ENCODE peak calls at places on chromosomes 11 and 22, in five cellular contexts. B is naive thymus-derived CD4-positive, alpha-beta T cell; C is heart right ventricle; Q is heart left ventricle; H is hepatocyte. I is an unnamed sample.

GRCh38 chr11:10382518-10382917 is 72.5 kb upstream of the AMPD3 start:
- DNase-seq in H (no peak), B (no peak), Q (no peak), C (no peak), I (peak; percentile 72)

GRCh38 chr11:43130616-43131015 is 181.2 kb upstream of the API5 start:
- DNase-seq in Q (no peak), B (no peak), H (peak; percentile 72), C (no peak), I (peak; percentile 5)

GRCh38 chr11:88439356-88439755 is 101.8 kb upstream of the CTSC start:
- DNase-seq in H (no peak), Q (no peak), C (no peak), B (no peak), I (no peak)

GRCh38 chr11:70169632-70170031 is 33.5 kb upstream of the FADD start:
- DNase-seq in Q (no peak), C (no peak), H (no peak), B (no peak), I (no peak)

GRCh38 chr11:64924910-64925284 is 408 bp downstream of the PPP2R5B start:
- DNase-seq in B (no peak), H (peak; percentile 34), Q (no peak), C (no peak), I (peak; percentile 83)

GRCh38 chr22:37197451-37198289 is 9.6 kb upstream of the C1QTNF6 start:
- DNase-seq in Q (peak; percentile 57), C (peak; percentile 59), H (peak; percentile 79), B (no peak), I (peak; percentile 35)

GRCh38 chr11:78241475-78241874 is 52.8 kb downstream of the USP35 start:
- DNase-seq in C (no peak), B (no peak), H (no peak), Q (no peak), I (no peak)

GRCh38 chr11:114282488-114282887 is 13.7 kb upstream of the NNMT start:
- DNase-seq in H (no peak), C (no peak), Q (no peak), B (no peak), I (no peak)

GRCh38 chr11:67731583-67731982 is 57.2 kb upstream of the ALDH3B2 start:
- DNase-seq in Q (no peak), C (no peak), H (no peak), B (no peak), I (peak; percentile 23)
- H3K4me3 ChIP-seq in Q (no peak overlapping the region), C (no peak overlapping the region), H (no peak overlapping the region), B (peak overlapping the region; percentile 43), I (peak overlapping the region; percentile 42)

DNA sequence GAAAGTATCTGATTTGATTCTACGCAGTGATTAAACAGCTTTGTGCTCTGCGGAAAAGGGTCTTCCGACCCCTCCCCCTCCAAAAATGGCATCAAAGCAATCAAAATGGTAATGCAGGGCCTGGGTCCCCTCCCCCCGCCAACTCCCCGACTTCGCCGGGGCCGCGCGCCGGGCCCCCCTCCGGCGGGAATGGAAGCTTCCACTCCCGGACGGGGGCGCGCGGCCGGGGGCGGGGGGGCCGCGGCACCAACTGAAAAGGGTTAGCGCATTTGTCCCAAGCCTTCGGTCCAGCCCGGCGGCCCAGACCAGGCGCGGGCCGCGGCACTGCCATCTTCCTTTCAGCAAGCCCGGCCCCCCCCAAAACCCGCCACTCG is 2.9 kb downstream of the PHF21B start:
- DNase-seq in B (no peak), H (peak; percentile 69), C (peak; percentile 18), Q (peak; percentile 35), I (peak; percentile 96)
- H3K27me3 ChIP-seq in B (no peaks in the 10 kb centered on the region), H (peaks cover 44% of the 10 kb centered on the region), C (peaks cover 60% of the 10 kb centered on the region), Q (peaks cover 23% of the 10 kb centered on the region), I (no peaks in the 10 kb centered on the region)

DNA sequence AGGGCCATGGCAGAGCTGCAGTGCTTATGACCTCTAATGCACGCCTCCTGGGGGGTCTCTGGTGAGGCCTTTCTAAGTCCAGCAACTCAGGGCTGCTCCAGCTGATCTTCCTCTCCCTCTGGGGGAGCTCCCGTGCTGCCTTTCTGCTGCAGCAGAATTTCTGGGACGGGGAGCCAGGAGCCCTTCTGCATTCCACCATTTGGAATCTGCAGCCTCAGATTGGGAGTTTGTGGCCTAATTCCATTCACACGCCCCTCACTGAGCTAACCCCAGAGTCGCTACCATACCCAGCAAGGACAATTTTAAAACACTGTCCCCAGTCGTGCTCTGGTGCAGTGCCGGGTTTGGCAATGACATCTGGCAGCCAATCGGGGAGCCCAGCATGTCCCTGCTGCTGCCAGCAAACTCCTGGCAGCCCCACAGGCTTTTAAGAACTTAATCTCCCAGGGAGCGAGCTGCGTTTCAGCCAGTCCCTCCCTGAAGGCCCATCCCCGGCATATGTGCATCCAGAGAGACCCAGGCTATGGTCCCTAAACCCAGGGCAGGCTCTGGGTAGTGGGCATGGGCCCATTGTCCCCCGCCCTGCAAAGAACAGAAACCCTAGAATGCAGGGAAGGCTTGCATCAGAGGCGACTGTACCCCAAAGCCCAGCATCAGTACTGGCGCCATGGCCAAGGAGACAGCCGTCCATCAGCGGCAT is 4.7 kb downstream of the SHANK2 start:
- DNase-seq in Q (peak; percentile 74), C (peak; percentile 64), B (no peak), H (no peak), I (peak; percentile 76)
- H3K36me3 ChIP-seq in Q (no peaks in the 10 kb centered on the region), C (no peaks in the 10 kb centered on the region), B (no peaks in the 10 kb centered on the region), H (no peaks in the 10 kb centered on the region), I (no peaks in the 10 kb centered on the region)

DNA sequence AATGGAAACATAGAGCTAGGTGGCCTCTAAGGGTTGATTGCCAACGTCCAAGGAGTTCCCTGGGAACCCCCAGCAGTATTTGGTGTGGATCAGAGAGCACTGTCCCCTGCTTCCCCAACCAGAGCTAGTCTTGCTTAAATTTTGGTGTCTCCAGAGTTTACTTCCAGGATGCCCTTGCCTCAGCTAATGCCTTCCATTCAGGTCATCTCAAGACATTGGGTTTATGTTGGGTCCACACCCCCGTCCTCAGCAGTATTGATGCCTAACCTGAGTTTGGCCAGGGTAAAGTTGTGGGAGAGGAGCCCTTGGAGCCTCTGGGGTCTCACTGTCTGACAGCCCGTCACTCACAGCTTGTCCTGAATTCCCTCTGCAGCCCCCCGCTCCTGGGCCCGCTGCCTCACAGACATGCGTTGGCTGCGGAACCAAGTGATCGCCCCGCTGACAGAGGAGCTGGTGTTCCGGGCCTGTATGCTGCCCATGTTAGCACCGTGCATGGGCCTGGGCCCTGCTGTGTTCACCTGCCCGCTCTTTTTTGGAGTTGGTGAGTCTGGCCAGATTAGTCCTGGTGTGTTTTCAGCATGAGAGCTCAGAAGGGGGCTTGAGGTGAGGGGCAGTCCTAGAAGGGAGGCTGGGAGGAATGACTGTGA is 1.4 kb downstream of the RCE1 start:
- DNase-seq in H (no peak), Q (no peak), C (no peak), B (no peak), I (peak; percentile 19)
- H3K4me3 ChIP-seq in H (no peak overlapping the region), Q (peak overlapping the region; percentile 100), C (peak overlapping the region; percentile 86), B (peak overlapping the region; percentile 94), I (no peak overlapping the region)

GRCh38 chr11:76321820-76322524 is 59.0 kb downstream of the THAP12 start:
- DNase-seq in B (no peak), H (no peak), C (no peak), Q (no peak), I (peak; percentile 80)
- H3K27me3 ChIP-seq in B (no peaks in the 10 kb centered on the region), H (peaks cover 19% of the 10 kb centered on the region), C (peaks cover 19% of the 10 kb centered on the region), Q (peaks cover 5% of the 10 kb centered on the region), I (peaks cover 35% of the 10 kb centered on the region)

GRCh38 chr11:102346748-102347525 is at the start of gene BIRC2:
- DNase-seq in H (peak; percentile 98), B (peak; percentile 95), Q (peak; percentile 97), C (peak; percentile 97), I (peak; percentile 91)

GRCh38 chr11:102343789-102344188 is 3.2 kb upstream of the BIRC2 start:
- DNase-seq in Q (no peak), C (no peak), B (no peak), H (no peak), I (no peak)

GRCh38 chr11:102346456-102346747 is 612 bp upstream of the BIRC2 start:
- DNase-seq in B (no peak), Q (no peak), H (no peak), C (no peak), I (no peak)

GRCh38 chr11:102347526-102348331 is 715 bp downstream of the BIRC2 start:
- DNase-seq in Q (no peak), H (peak; percentile 71), B (peak; percentile 42), C (no peak), I (peak; percentile 18)

DNA sequence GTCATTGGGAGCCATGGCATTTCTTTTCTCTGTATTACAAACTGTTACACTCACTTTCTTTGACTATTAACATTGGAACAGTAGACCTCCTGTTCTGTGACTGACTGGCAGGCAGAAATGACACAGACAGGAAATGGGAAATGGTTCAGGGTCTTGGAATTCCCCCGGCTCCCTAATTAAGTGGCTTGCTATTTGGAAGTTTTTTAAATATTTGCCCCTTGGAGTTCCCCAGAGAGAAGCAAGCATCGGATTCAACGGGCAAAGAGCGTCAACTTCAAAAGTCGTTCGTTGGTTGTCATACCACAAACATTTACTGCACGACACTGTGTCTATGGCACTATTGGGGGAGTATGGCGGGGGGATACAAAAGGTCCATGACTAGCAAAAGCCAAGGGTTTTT is 1.1 kb upstream of the BIRC2 start:
- DNase-seq in Q (no peak), H (peak; percentile 13), B (no peak), C (no peak), I (no peak)
- H3K36me3 ChIP-seq in Q (no peaks in the 10 kb centered on the region), H (no peaks in the 10 kb centered on the region), B (no peaks in the 10 kb centered on the region), C (no peaks in the 10 kb centered on the region), I (no peaks in the 10 kb centered on the region)

GRCh38 chr22:45783690-45784089 is 112.1 kb downstream of the ATXN10 start:
- DNase-seq in H (no peak), Q (no peak), B (no peak), C (no peak), I (no peak)
- H3K4me3 ChIP-seq in H (no peak overlapping the region), Q (no peak overlapping the region), B (no peak overlapping the region), C (no peak overlapping the region), I (no peak overlapping the region)

GRCh38 chr11:45765836-45766235 is 39.1 kb upstream of the SLC35C1 start:
- DNase-seq in Q (no peak), C (no peak), B (no peak), H (no peak), I (no peak)

GRCh38 chr11:45768486-45768885 is 36.5 kb upstream of the SLC35C1 start:
- DNase-seq in H (no peak), B (no peak), Q (no peak), C (no peak), I (no peak)

GRCh38 chr11:45769960-45770359 is 35.0 kb upstream of the SLC35C1 start:
- DNase-seq in Q (no peak), B (no peak), C (no peak), H (no peak), I (no peak)

GRCh38 chr11:45765107-45765668 is 39.8 kb upstream of the SLC35C1 start:
- DNase-seq in Q (no peak), B (no peak), C (no peak), H (no peak), I (no peak)

GRCh38 chr11:45766469-45766868 is 38.5 kb upstream of the SLC35C1 start:
- DNase-seq in C (no peak), Q (no peak), B (no peak), H (no peak), I (no peak)
- H3K27me3 ChIP-seq in C (no peaks in the 10 kb centered on the region), Q (no peaks in the 10 kb centered on the region), B (no peaks in the 10 kb centered on the region), H (peaks cover 6% of the 10 kb centered on the region), I (peaks cover 2% of the 10 kb centered on the region)

I was measured in H7.